ENCODE peak calls at places on chromosomes 6 and 20, in ten cellular contexts. N is HCT116, U is left lung, I is IMR-90, G is heart right ventricle, F is heart left ventricle, L is aorta, X is left ventricle myocardium inferior, K is uterus, T is GM23248. V is an unnamed sample. For H3K4me1, the result is how much of the 10 kb centered on the place peaks cover.

GRCh38 chr6:16148498-16148897 is 19.6 kb downstream of the MYLIP start:
- DNase-seq in I (no peak), X (no peak), G (no peak), U (peak), K (no peak), N (no peak), F (no peak), L (no peak), T (no peak), V (no peak)

GRCh38 chr6:43856005-43856765 is 86.2 kb downstream of the VEGFA start:
- DNase-seq in I (peak), L (no peak), X (no peak), G (no peak), F (no peak), U (no peak), N (peak), T (peak), K (no peak), V (peak)

GRCh38 chr6:21595951-21596378 is 2.4 kb downstream of the SOX4 start:
- DNase-seq in K (peak), U (no peak), I (no peak), F (no peak), N (no peak), T (peak), G (peak), L (peak), X (no peak), V (no peak)

GRCh38 chr6:67467341-67467740 is 1167.7 kb upstream of the ADGRB3 start:
- DNase-seq in T (no peak), X (no peak), U (no peak), I (no peak), G (no peak), L (no peak), F (no peak), N (no peak), K (no peak), V (no peak)

GRCh38 chr20:62765021-62765420 is 31.3 kb upstream of the MRGBP start:
- DNase-seq in N (no peak), I (no peak), U (no peak), T (no peak), L (no peak), G (no peak), F (no peak), X (no peak), K (no peak), V (no peak)

GRCh38 chr6:168514216-168514615 is 73.2 kb downstream of the SMOC2 start:
- DNase-seq in K (peak), G (peak), F (peak), L (no peak), T (no peak), X (peak), U (no peak), I (no peak), N (no peak), V (no peak)

GRCh38 chr6:140380371-140381218 is 1006.1 kb upstream of the CITED2 start:
- DNase-seq in I (peak), K (no peak), L (no peak), X (no peak), G (no peak), U (no peak), T (peak), N (no peak), F (no peak), V (no peak)

GRCh38 chr6:135299256-135299655 is 118.1 kb downstream of the MYB start:
- DNase-seq in K (no peak), L (no peak), T (peak), G (no peak), X (no peak), U (no peak), I (peak), N (no peak), F (no peak), V (no peak)

GRCh38 chr6:100138346-100139022 is 144.5 kb upstream of the MCHR2 start:
- DNase-seq in L (no peak), N (no peak), I (no peak), G (no peak), X (no peak), F (no peak), K (no peak), T (no peak), U (no peak), V (no peak)

GRCh38 chr6:117992856-117993255 is 85.8 kb downstream of the SLC35F1 start:
- DNase-seq in K (no peak), F (no peak), G (no peak), T (no peak), U (no peak), I (no peak), X (no peak), N (no peak), L (no peak), V (no peak)

GRCh38 chr6:137751768-137752560 is 115.1 kb upstream of the TNFAIP3 start:
- DNase-seq in K (no peak), N (no peak), T (no peak), G (no peak), F (no peak), L (no peak), X (no peak), I (no peak), U (no peak), V (no peak)

GRCh38 chr20:9397928-9398327 is 116.5 kb upstream of the LAMP5 start:
- DNase-seq in X (no peak), N (no peak), G (peak), L (no peak), U (no peak), T (no peak), K (no peak), I (no peak), F (no peak), V (no peak)

GRCh38 chr20:18750735-18751134 is 62.8 kb upstream of the SCP2D1 start:
- DNase-seq in L (no peak), X (no peak), U (no peak), K (no peak), N (no peak), I (no peak), G (no peak), T (no peak), F (no peak), V (no peak)

GRCh38 chr6:128519931-128520435 is 416 bp downstream of the PTPRK start:
- DNase-seq in G (peak), T (peak), I (no peak), N (no peak), X (peak), F (peak), L (no peak), U (peak), K (peak), V (no peak)
- H3K4me1 ChIP-seq in G (under half), T (under half), I (under half), N (under half), X (half or more), F (under half), L (under half), U (under half), K (under half), V (under half)

DNA sequence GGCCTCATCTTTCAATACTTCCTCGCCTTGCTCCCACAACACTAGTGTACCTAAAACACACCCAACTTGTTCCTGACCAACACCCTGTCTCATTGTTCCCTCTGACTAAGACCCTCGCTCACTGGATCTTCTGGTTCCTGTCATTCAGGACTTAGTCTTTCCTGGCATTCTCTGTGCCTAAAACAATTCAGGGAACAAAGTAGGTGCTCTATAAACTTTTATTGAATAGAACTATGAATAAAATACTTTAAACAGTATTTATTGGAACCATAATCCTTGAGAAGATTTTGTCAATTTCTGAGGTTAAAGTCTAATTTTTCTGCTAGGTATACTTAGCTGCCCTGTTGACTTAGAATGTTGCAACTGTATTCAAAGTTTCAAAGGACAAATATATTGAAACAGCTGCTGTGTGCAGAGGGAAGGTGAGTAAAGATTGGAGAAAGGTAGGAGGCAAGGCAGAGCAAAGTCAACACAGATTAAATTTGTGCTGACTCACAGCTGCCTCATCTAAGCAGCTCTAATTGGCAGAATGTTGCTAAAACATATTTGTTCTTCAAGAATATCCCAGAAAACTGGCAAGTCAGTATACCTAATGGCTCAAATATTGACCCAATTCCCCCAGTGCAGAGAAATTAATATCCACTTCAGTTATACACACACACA is 37.6 kb downstream of the GSTA2 start:
- DNase-seq in N (no peak), F (no peak), X (no peak), L (no peak), K (no peak), I (peak), U (no peak), G (no peak), T (peak), V (peak)
- H3K4me1 ChIP-seq in N (under half), F (under half), X (under half), L (under half), K (under half), I (under half), U (under half), G (under half), T (under half), V (under half)

GRCh38 chr6:394641-395289 is 3.2 kb downstream of the IRF4 start:
- DNase-seq in I (no peak), K (no peak), L (no peak), U (no peak), T (no peak), G (no peak), X (no peak), N (no peak), F (no peak), V (no peak)
- H3K4me1 ChIP-seq in I (under half), K (under half), L (under half), U (under half), T (under half), G (under half), X (under half), N (under half), F (under half), V (under half)

GRCh38 chr6:112252571-112253504 is 1.5 kb downstream of the LAMA4 start:
- DNase-seq in X (no peak), U (no peak), K (no peak), N (no peak), I (peak), L (no peak), G (peak), T (peak), F (no peak), V (no peak)

GRCh38 chr6:112247275-112247674 is 7.1 kb downstream of the LAMA4 start:
- DNase-seq in N (no peak), F (no peak), T (no peak), I (no peak), K (no peak), L (no peak), G (no peak), U (no peak), X (no peak), V (no peak)

GRCh38 chr6:112251170-112251945 is 3.0 kb downstream of the LAMA4 start:
- DNase-seq in F (no peak), X (peak), K (peak), N (no peak), G (peak), I (peak), L (no peak), T (peak), U (peak), V (no peak)

GRCh38 chr6:112245511-112246203 is 8.7 kb downstream of the LAMA4 start:
- DNase-seq in T (peak), I (peak), X (no peak), K (no peak), L (no peak), U (no peak), N (no peak), F (no peak), G (no peak), V (no peak)

DNA sequence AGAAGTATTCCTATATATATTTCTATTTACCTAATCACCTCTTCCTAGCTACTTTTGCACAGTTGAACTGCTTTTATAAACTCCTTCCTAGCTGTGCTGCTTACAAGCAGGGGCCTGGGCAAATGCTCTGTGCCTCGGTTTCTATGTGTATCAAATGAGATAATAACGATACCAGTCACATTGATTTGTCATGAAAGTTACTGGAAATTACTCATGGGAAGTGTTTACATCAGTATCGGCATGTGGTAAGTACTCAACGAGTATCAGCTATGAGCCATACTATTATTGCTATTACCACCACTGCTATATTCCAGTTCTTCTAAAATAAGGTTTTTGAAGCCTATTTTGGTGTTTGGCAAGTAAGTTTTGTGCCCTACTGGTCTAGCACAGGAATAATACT is 4.9 kb downstream of the LAMA4 start:
- DNase-seq in F (no peak), G (no peak), U (no peak), I (peak), K (no peak), L (no peak), X (no peak), N (no peak), T (peak), V (no peak)
- H3K4me1 ChIP-seq in F (under half), G (half or more), U (under half), I (under half), K (under half), L (under half), X (half or more), N (under half), T (half or more), V (under half)

GRCh38 chr6:151501511-151502136 is 7.8 kb downstream of the CCDC170 start:
- DNase-seq in T (no peak), L (no peak), K (no peak), X (no peak), F (no peak), U (no peak), I (no peak), G (no peak), N (peak), V (no peak)
- H3K4me1 ChIP-seq in T (under half), L (under half), K (under half), X (under half), F (under half), U (under half), I (under half), G (half or more), N (under half), V (under half)

DNA sequence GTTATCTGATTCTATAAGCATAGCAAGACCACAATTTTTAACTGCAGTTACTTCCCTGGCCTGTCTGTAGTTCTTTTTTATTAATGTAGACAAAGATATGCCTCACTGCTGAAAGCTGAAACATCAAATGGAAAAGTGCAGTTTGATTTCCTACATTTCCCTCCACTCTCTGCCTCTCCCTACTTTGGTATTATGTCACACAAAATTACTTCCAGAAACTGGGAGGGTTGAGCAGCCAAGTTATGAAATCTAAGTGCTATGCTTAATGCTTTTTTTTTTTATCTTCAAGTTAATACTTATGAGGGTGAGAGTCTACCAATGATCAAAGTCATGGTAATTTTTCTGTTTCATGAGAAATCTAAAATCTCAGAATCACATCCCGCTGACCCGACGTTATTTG is 37.2 kb downstream of the PLAGL1 start:
- DNase-seq in F (no peak), U (no peak), X (no peak), N (no peak), I (no peak), K (no peak), L (no peak), G (no peak), T (peak), V (no peak)
- H3K4me1 ChIP-seq in F (under half), U (under half), X (under half), N (under half), I (under half), K (under half), L (under half), G (under half), T (under half), V (under half)

V was measured in right lobe of liver.